ENCODE peak calls at places on chromosome 4, in seven cellular contexts. Y, D, A, V, E, C and M are unnamed samples.

GRCh38 chr4:135538698-135539097 is 1337.1 kb upstream of the PABPC4L start:
- DNase-seq in Y (no peak), D (no peak), A (no peak), V (no peak), E (no peak), C (no peak), M (no peak)

GRCh38 chr4:41217373-41217772 is 3.0 kb upstream of the APBB2 start:
- DNase-seq in Y (no peak), D (no peak), A (no peak), V (no peak), E (no peak), C (no peak), M (no peak)

GRCh38 chr4:32073542-32073941 is 1353.4 kb downstream of the PCDH7 start:
- DNase-seq in Y (no peak), D (no peak), A (no peak), V (no peak), E (no peak), C (no peak), M (peak)

GRCh38 chr4:47045261-47045660 is 13.9 kb downstream of the GABRB1 start:
- DNase-seq in Y (no peak), D (no peak), A (no peak), V (no peak), E (no peak), C (no peak), M (no peak)

GRCh38 chr4:145881991-145882390 is 56.6 kb downstream of the ZNF827 start:
- DNase-seq in Y (no peak), D (no peak), A (no peak), V (no peak), E (no peak), C (peak), M (peak)

GRCh38 chr4:39514888-39515401 is 12.3 kb downstream of the UGDH start:
- DNase-seq in Y (no peak), D (peak), A (no peak), V (peak), E (no peak), C (peak), M (peak)

GRCh38 chr4:38529189-38530115 is 134.5 kb upstream of the KLF3 start:
- DNase-seq in Y (no peak), D (no peak), A (peak), V (no peak), E (peak), C (peak), M (no peak)

GRCh38 chr4:113684534-113685091 is 76.9 kb downstream of the CAMK2D start:
- DNase-seq in Y (peak), D (peak), A (no peak), V (peak), E (no peak), C (peak), M (peak)

GRCh38 chr4:143406523-143406922 is 69.8 kb downstream of the GAB1 start:
- DNase-seq in Y (peak), D (peak), A (no peak), V (peak), E (no peak), C (peak), M (peak)

GRCh38 chr4:133938061-133938460 is 263.5 kb downstream of the PABPC4L start:
- DNase-seq in Y (no peak), D (no peak), A (no peak), V (no peak), E (no peak), C (no peak), M (no peak)

GRCh38 chr4:88599714-88600113 is 7.4 kb downstream of the HERC3 start:
- DNase-seq in Y (no peak), D (no peak), A (no peak), V (no peak), E (no peak), C (no peak), M (no peak)

GRCh38 chr4:118989098-118990080 is 100.7 kb downstream of the SYNPO2 start:
- DNase-seq in Y (peak), D (peak), A (no peak), V (peak), E (no peak), C (no peak), M (peak)

GRCh38 chr4:26741491-26741871 is 119.2 kb upstream of the STIM2 start:
- DNase-seq in Y (peak), D (peak), A (no peak), V (no peak), E (no peak), C (no peak), M (no peak)

GRCh38 chr4:68074397-68074796 is 55.3 kb downstream of the TMPRSS11F start:
- DNase-seq in Y (no peak), D (no peak), A (no peak), V (no peak), E (no peak), C (no peak), M (peak)

GRCh38 chr4:151184523-151185458 is 85.4 kb downstream of the RPS3A start:
- DNase-seq in Y (peak), D (peak), A (no peak), V (peak), E (no peak), C (no peak), M (peak)

GRCh38 chr4:79024371-79024770 is 85.1 kb upstream of the PAQR3 start:
- DNase-seq in Y (no peak), D (no peak), A (no peak), V (no peak), E (no peak), C (no peak), M (no peak)

GRCh38 chr4:83860200-83860599 is 324.3 kb downstream of the GPAT3 start:
- DNase-seq in Y (no peak), D (no peak), A (no peak), V (no peak), E (no peak), C (no peak), M (no peak)

GRCh38 chr4:30839583-30840520 is 119.7 kb downstream of the PCDH7 start:
- DNase-seq in Y (peak), D (no peak), A (no peak), V (peak), E (no peak), C (no peak), M (peak)

GRCh38 chr4:14867847-14868246 is 134.4 kb upstream of the CPEB2 start:
- DNase-seq in Y (no peak), D (no peak), A (no peak), V (no peak), E (no peak), C (no peak), M (no peak)

GRCh38 chr4:169080970-169081369 is 70.9 kb upstream of the CBR4 start:
- DNase-seq in Y (peak), D (no peak), A (no peak), V (peak), E (no peak), C (no peak), M (peak)

GRCh38 chr4:88219099-88219498 is 60.7 kb upstream of the ABCG2 start:
- DNase-seq in Y (peak), D (peak), A (no peak), V (peak), E (peak), C (no peak), M (peak)

GRCh38 chr4:150818129-150818528 is 197.0 kb downstream of the LRBA start:
- DNase-seq in Y (no peak), D (no peak), A (no peak), V (no peak), E (no peak), C (no peak), M (no peak)

GRCh38 chr4:168269879-168270278 is 48.7 kb downstream of the DDX60 start:
- DNase-seq in Y (no peak), D (no peak), A (no peak), V (no peak), E (no peak), C (no peak), M (no peak)

GRCh38 chr4:113683143-113683542 is 78.4 kb downstream of the CAMK2D start:
- DNase-seq in Y (no peak), D (no peak), A (peak), V (no peak), E (peak), C (peak), M (no peak)

GRCh38 chr4:118289794-118290193 is 63.0 kb downstream of the PRSS12 start:
- DNase-seq in Y (peak), D (peak), A (no peak), V (peak), E (no peak), C (no peak), M (no peak)

GRCh38 chr4:67019670-67020069 is 525.6 kb downstream of the CENPC start:
- DNase-seq in Y (peak), D (no peak), A (no peak), V (no peak), E (no peak), C (no peak), M (no peak)

GRCh38 chr4:124883642-124884041 is 171.1 kb upstream of the ANKRD50 start:
- DNase-seq in Y (peak), D (no peak), A (no peak), V (peak), E (no peak), C (no peak), M (no peak)

GRCh38 chr4:40264497-40264896 is 67.7 kb downstream of the RHOH start:
- DNase-seq in Y (peak), D (no peak), A (no peak), V (peak), E (no peak), C (no peak), M (peak)

GRCh38 chr4:1726146-1726934 is 5.0 kb downstream of the TACC3 start:
- DNase-seq in Y (peak), D (peak), A (peak), V (peak), E (peak), C (peak), M (peak)

GRCh38 chr4:123304151-123305021 is 92.2 kb upstream of the SPRY1 start:
- DNase-seq in Y (no peak), D (no peak), A (no peak), V (no peak), E (no peak), C (no peak), M (no peak)

GRCh38 chr4:47930971-47931804 is 16.8 kb upstream of the NFXL1 start:
- DNase-seq in Y (peak), D (no peak), A (no peak), V (peak), E (no peak), C (no peak), M (peak)

GRCh38 chr4:38099908-38100407 is 139.8 kb downstream of the PTTG2 start:
- DNase-seq in Y (peak), D (peak), A (no peak), V (peak), E (no peak), C (no peak), M (no peak)

GRCh38 chr4:185822791-185823190 is 10.8 kb upstream of the SORBS2 start:
- DNase-seq in Y (no peak), D (no peak), A (no peak), V (no peak), E (no peak), C (no peak), M (no peak)

GRCh38 chr4:158805628-158806471 is 37.0 kb downstream of the FNIP2 start:
- DNase-seq in Y (no peak), D (no peak), A (no peak), V (no peak), E (no peak), C (no peak), M (no peak)

GRCh38 chr4:175470141-175470540 is 341.9 kb downstream of the GPM6A start:
- DNase-seq in Y (peak), D (peak), A (no peak), V (peak), E (no peak), C (no peak), M (no peak)

GRCh38 chr4:112515278-112516075 is 503 bp downstream of the NEUROG2 start:
- DNase-seq in Y (peak), D (peak), A (peak), V (no peak), E (peak), C (no peak), M (no peak)

GRCh38 chr4:1416051-1416947 is 10.1 kb upstream of the NKX1-1 start:
- DNase-seq in Y (no peak), D (peak), A (no peak), V (no peak), E (no peak), C (no peak), M (no peak)

GRCh38 chr4:1033840-1034551 is 22.6 kb downstream of the FGFRL1 start:
- DNase-seq in Y (peak), D (peak), A (no peak), V (peak), E (no peak), C (no peak), M (no peak)

GRCh38 chr4:72352746-72353145 is 216.3 kb downstream of the ADAMTS3 start:
- DNase-seq in Y (no peak), D (no peak), A (no peak), V (no peak), E (no peak), C (no peak), M (peak)

GRCh38 chr4:182188622-182189021 is 54.6 kb upstream of the TENM3 start:
- DNase-seq in Y (no peak), D (no peak), A (no peak), V (peak), E (no peak), C (no peak), M (peak)

GRCh38 chr4:165345663-165346417 is 18.4 kb downstream of the MSMO1 start:
- DNase-seq in Y (peak), D (peak), A (no peak), V (peak), E (no peak), C (no peak), M (no peak)

GRCh38 chr4:165347647-165348569 is 20.4 kb downstream of the MSMO1 start:
- DNase-seq in Y (no peak), D (no peak), A (no peak), V (no peak), E (no peak), C (no peak), M (no peak)

GRCh38 chr4:165343353-165344191 is 16.1 kb downstream of the MSMO1 start:
- DNase-seq in Y (peak), D (no peak), A (no peak), V (peak), E (no peak), C (no peak), M (no peak)
- TF ChIP-seq CTCF in Y (peak), D (peak), A (no peak), V (peak), E (peak), C (peak), M (no peak)

DNA sequence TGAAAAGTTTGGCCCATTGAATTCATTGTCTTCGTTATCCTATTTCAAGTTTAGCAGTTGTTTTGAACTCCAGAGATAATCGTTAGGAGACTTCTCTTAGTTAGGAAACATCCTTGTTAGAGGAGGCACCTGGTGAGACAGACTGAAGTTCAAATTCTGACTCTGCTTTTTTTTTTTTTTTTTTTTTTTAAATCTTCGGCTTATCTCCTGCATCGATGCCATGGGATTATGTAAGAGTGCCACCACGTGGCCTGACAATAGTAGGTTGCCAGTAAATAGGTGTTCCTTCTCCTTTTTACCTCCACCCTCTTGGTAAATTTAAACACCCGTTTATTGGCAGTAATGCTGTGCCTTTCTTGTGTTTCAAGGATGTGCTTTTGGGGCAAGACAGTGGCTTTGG is 149.3 kb downstream of the SOWAHB start:
- DNase-seq in Y (peak), D (no peak), A (no peak), V (peak), E (peak), C (peak), M (peak)
- TF ChIP-seq CTCF in Y (peak), D (peak), A (no peak), V (peak), E (peak), C (peak), M (peak)

DNA sequence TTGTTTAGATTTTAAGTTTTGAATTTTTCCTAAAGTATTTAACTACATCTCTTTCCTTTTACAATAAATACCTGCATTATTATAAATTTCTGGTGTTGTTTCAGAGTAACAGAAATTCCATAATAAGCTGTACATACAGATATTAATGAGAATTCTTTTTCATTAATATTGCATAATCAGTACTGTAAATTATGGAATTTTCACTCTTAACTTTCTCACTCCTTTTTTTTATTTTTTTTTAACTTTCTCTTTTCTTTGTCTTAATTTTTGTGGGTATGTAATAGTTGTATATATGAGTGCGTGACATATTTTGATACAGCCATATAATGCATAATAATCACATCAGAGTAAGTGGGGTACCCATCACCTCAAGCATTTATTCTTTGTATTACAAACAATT is 110.5 kb downstream of the KLHL8 start:
- DNase-seq in Y (no peak), D (no peak), A (no peak), V (no peak), E (no peak), C (no peak), M (no peak)
- TF ChIP-seq CTCF in Y (no peak), D (no peak), A (no peak), V (no peak), E (no peak), C (no peak), M (no peak)

GRCh38 chr4:59369228-59369627 is 1830.9 kb upstream of the ADGRL3 start:
- DNase-seq in Y (no peak), D (no peak), A (no peak), V (no peak), E (no peak), C (no peak), M (no peak)

DNA sequence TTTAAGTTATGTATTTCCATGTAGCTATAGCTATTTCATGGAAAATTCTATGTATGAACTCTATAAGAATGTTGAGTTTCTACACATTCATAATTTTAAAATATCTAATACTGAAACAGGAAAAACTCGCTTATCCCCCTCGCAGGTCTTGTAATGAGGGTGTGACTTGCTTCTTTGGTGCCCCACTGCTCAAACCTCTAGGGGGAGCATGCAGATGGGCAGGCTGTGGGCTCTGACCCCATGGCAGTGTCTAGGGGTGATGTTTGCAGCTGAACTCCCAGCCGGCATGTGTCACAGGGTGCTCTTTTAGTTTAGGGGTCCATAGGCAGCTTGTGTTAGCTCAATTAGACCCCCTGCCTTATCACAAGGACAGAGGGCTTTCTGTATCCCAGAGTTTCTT is 1825.7 kb upstream of the ADGRL3 start:
- DNase-seq in Y (no peak), D (no peak), A (no peak), V (no peak), E (no peak), C (no peak), M (no peak)
- TF ChIP-seq CTCF in Y (no peak), D (no peak), A (no peak), V (no peak), E (peak), C (no peak), M (no peak)

GRCh38 chr4:183504064-183504929 is 561 bp upstream of the ING2 start:
- DNase-seq in Y (peak), D (peak), A (peak), V (peak), E (peak), C (peak), M (peak)
- TF ChIP-seq CTCF in Y (no peak), D (peak), A (no peak), V (no peak), E (peak), C (no peak), M (peak)

GRCh38 chr4:91113130-91113706 is 986.0 kb downstream of the CCSER1 start:
- DNase-seq in Y (peak), D (peak), A (no peak), V (peak), E (peak), C (no peak), M (peak)

GRCh38 chr4:91114386-91114785 is 987.2 kb downstream of the CCSER1 start:
- DNase-seq in Y (no peak), D (no peak), A (no peak), V (no peak), E (no peak), C (no peak), M (no peak)

GRCh38 chr4:91118597-91118996 is 991.4 kb downstream of the CCSER1 start:
- DNase-seq in Y (no peak), D (no peak), A (no peak), V (no peak), E (peak), C (no peak), M (no peak)

GRCh38 chr4:91111556-91111955 is 984.4 kb downstream of the CCSER1 start:
- DNase-seq in Y (no peak), D (no peak), A (no peak), V (no peak), E (no peak), C (no peak), M (no peak)

GRCh38 chr4:91116861-91117260 is 989.7 kb downstream of the CCSER1 start:
- DNase-seq in Y (no peak), D (no peak), A (no peak), V (peak), E (peak), C (no peak), M (peak)
- TF ChIP-seq CTCF in Y (no peak), D (no peak), A (no peak), V (peak), E (peak), C (peak), M (peak)

DNA sequence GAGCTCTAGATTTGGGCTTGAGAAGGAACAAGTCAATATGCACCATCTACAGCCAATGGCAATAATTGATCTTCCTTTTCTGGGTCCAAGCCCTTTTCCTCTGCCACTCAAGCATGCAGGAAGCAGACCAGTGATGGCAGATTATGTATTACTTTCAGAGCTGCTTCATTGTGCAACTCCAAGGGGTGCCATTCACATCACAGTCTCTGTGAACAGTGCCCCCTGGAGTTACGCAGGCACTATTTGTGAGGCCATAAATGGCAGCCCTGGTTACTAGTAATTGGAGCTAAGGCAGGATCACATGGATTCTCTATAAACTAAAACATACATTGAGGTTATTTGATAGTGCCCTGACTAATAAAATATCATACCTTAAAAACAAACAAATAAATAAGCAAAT is 313.4 kb upstream of the SLC7A11 start:
- DNase-seq in Y (no peak), D (no peak), A (no peak), V (no peak), E (no peak), C (no peak), M (peak)
- TF ChIP-seq CTCF in Y (no peak), D (peak), A (no peak), V (peak), E (peak), C (no peak), M (peak)

DNA sequence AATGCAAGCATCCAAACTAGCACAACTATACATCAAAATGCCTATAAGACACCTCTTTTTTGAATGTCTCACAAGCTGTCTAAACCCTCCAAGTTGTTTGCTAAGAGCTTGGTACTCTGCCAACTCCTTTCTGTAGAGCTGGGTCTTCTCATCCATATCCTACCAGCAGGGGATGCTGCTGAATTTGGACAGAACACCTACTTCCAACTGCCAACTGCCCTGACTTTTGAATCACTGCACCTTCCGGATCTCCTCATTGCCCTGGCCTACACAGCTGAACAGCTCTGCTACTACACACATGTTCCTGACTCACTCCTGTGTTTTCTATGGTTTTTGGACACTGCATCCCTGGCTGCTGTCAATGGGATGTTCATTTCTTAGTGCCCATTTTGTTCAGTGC is 18.7 kb downstream of the FAM184B start:
- DNase-seq in Y (peak), D (no peak), A (no peak), V (peak), E (no peak), C (no peak), M (peak)
- TF ChIP-seq CTCF in Y (peak), D (peak), A (no peak), V (peak), E (peak), C (no peak), M (peak)